ENCODE peak calls at places on chromosomes 3 and 15, in ten cellular contexts. I is foreskin fibroblast, H is fibroblast of lung, K is GM12878, P is Panc1, D is AG09309, Y is heart left ventricle, Q is tibial artery, S is HCT116, M is GM12865. R is an unnamed sample.

GRCh38 chr3:178406206-178406605 is 130.0 kb upstream of the KCNMB2 start:
- DNase-seq in I (no peak), H (no peak), K (no peak), P (no peak), D (no peak), Y (no peak), Q (no peak), S (no peak), M (no peak), R (peak; percentile 86)

GRCh38 chr15:79028411-79028964 is 62.1 kb downstream of the RASGRF1 start:
- DNase-seq in I (no peak), H (peak; percentile 24), K (no peak), P (peak; percentile 52), D (no peak), Y (peak; percentile 18), Q (no peak), S (peak; percentile 52), M (peak; percentile 63), R (no peak)

GRCh38 chr3:45972534-45973402 is 22.9 kb downstream of the FYCO1 start:
- DNase-seq in I (peak; percentile 80), H (peak; percentile 93), K (no peak), P (no peak), D (peak; percentile 86), Y (no peak), Q (peak; percentile 82), S (no peak), M (peak; percentile 19), R (peak; percentile 78)

GRCh38 chr15:58057559-58057958 is 8.0 kb downstream of the ALDH1A2 start:
- DNase-seq in I (no peak), H (no peak), K (no peak), P (no peak), D (no peak), Y (no peak), Q (no peak), S (no peak), M (no peak), R (no peak)

GRCh38 chr15:42858999-42859789 is 61.4 kb downstream of the TTBK2 start:
- DNase-seq in I (no peak), H (peak; percentile 2), K (no peak), P (no peak), D (no peak), Y (no peak), Q (no peak), S (no peak), M (no peak), R (no peak)

GRCh38 chr3:71881732-71882131 is 96.8 kb upstream of the PROK2 start:
- DNase-seq in I (no peak), H (no peak), K (no peak), P (no peak), D (no peak), Y (no peak), Q (no peak), S (no peak), M (no peak), R (no peak)

GRCh38 chr3:184230081-184230602 is 757 bp downstream of the VWA5B2 start:
- DNase-seq in I (no peak), H (no peak), K (no peak), P (no peak), D (no peak), Y (no peak), Q (no peak), S (no peak), M (no peak), R (no peak)

GRCh38 chr3:184489457-184489856 is 72.1 kb upstream of the EPHB3 start:
- DNase-seq in I (no peak), H (no peak), K (no peak), P (no peak), D (no peak), Y (no peak), Q (no peak), S (no peak), M (no peak), R (no peak)

GRCh38 chr3:169348276-169348675 is 315.2 kb downstream of the MECOM start:
- DNase-seq in I (no peak), H (no peak), K (no peak), P (no peak), D (no peak), Y (no peak), Q (no peak), S (no peak), M (no peak), R (no peak)

DNA sequence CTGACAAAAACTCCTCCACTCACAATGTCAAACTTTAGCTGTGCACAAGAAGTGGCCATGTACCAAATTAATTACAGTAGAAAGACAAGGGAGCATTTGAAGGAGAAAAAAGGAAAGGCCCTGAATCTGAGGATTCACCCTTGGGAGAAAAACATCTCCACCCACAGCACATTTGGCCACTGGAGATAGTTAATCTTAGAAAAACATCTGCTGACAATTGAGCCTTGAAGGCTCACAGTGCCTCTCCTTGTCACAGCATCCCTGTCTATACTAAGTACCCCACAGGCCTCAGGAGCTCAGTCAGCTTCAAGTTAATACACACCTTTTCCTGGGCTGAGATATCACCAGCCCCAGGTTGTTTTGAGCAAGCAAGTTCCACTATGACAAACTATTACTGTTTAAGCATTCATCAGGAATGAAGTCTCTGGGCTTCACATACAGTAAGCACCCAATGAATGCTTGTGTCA is 78.1 kb upstream of the SETMAR start:
- DNase-seq in I (no peak), H (no peak), K (no peak), P (no peak), D (no peak), Y (no peak), Q (no peak), S (no peak), M (no peak), R (no peak)
- H3K4me3 ChIP-seq in I (no peak overlapping the region), H (no peak overlapping the region), K (no peak overlapping the region), P (no peak overlapping the region), D (no peak overlapping the region), Y (no peak overlapping the region), Q (no peak overlapping the region), S (no peak overlapping the region), M (no peak overlapping the region), R (no peak overlapping the region)

GRCh38 chr3:106573605-106574004 is 704.8 kb upstream of the CBLB start:
- DNase-seq in I (no peak), H (no peak), K (no peak), P (no peak), D (no peak), Y (no peak), Q (no peak), S (no peak), M (no peak), R (no peak)

GRCh38 chr3:106582151-106582550 is 713.3 kb upstream of the CBLB start:
- DNase-seq in I (no peak), H (no peak), K (no peak), P (no peak), D (no peak), Y (no peak), Q (no peak), S (no peak), M (no peak), R (no peak)

GRCh38 chr3:106575029-106575428 is 706.2 kb upstream of the CBLB start:
- DNase-seq in I (no peak), H (no peak), K (no peak), P (no peak), D (no peak), Y (no peak), Q (no peak), S (no peak), M (no peak), R (no peak)

GRCh38 chr3:106577241-106577640 is 708.4 kb upstream of the CBLB start:
- DNase-seq in I (peak; percentile 11), H (no peak), K (no peak), P (no peak), D (no peak), Y (no peak), Q (no peak), S (no peak), M (no peak), R (no peak)

GRCh38 chr3:106578911-106579310 is 710.1 kb upstream of the CBLB start:
- DNase-seq in I (peak; percentile 16), H (peak; percentile 18), K (no peak), P (no peak), D (no peak), Y (no peak), Q (no peak), S (no peak), M (no peak), R (no peak)
- TF ChIP-seq CTCF in I (no peak), H (no peak), K (no peak), P (no peak), D (no peak), Y (no peak), Q (no peak), S (no peak), M (no peak), R (no peak)

GRCh38 chr15:35720984-35721383 is 175.0 kb upstream of the DPH6 start:
- DNase-seq in I (no peak), H (no peak), K (no peak), P (no peak), D (no peak), Y (no peak), Q (no peak), S (no peak), M (no peak), R (no peak)
- H3K4me3 ChIP-seq in I (no peak overlapping the region), H (no peak overlapping the region), K (no peak overlapping the region), P (no peak overlapping the region), D (no peak overlapping the region), Y (no peak overlapping the region), Q (no peak overlapping the region), S (no peak overlapping the region), M (no peak overlapping the region), R (no peak overlapping the region)

GRCh38 chr3:16048435-16049318 is 125.8 kb upstream of the GALNT15 start:
- DNase-seq in I (peak; percentile 64), H (peak; percentile 86), K (peak; percentile 24), P (no peak), D (no peak), Y (peak; percentile 63), Q (no peak), S (peak; percentile 61), M (peak; percentile 77), R (peak; percentile 62)
- TF ChIP-seq CTCF in I (peak; percentile 62), H (peak; percentile 68), K (peak; percentile 89), P (peak; percentile 79), D (peak; percentile 76), Y (peak; percentile 92), Q (peak; percentile 92), S (peak; percentile 70), M (peak; percentile 72), R (peak; percentile 72)

DNA sequence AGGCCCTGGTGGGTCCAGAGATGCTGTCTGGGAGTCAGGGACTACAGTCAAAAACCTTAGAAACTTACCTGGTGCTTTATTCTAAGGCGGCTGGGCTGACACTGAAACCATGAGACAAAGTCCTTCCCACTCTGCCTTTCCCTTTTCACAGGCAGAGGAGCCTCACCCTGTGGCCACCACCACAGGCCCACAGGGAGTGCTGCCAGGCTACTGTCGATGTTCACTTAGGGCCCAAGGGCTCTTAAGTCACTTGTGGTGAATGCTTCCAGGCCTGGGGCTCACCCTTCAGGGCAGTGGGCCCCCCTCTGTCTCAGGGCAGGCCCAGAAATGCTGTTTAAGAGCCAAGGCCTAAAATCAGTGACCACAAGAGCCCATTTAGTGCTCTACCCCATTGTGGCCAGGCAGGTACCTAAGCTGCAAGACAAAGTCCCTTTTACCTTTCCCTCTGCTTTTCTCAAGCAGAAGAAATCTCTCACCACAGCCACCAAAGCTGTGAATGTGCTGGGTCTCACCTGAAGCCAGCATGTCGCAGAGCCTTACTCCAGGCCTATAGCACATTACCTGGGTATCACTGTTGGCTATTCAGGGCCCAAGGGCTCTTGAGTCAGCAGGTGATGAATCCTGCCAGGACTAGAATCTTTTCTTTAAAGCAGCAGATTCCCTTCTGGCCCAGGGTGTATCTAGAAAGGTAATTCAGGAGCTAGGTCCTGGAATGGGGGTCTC is 39.5 kb upstream of the GOLGA6B start:
- DNase-seq in I (no peak), H (no peak), K (no peak), P (no peak), D (no peak), Y (no peak), Q (no peak), S (no peak), M (no peak), R (no peak)
- H3K4me3 ChIP-seq in I (no peak overlapping the region), H (no peak overlapping the region), K (no peak overlapping the region), P (no peak overlapping the region), D (no peak overlapping the region), Y (no peak overlapping the region), Q (no peak overlapping the region), S (no peak overlapping the region), M (no peak overlapping the region), R (no peak overlapping the region)